ENCODE peak calls at places on chromosomes 6 and 20, in ten cellular contexts. R, E, Y, J, Q, N, Z, K, O and F are unnamed samples.
A peak's percentile ranks its signal among the peaks of the same experiment; 100 is the strongest.

GRCh38 chr6:33692760-33693158 is 18.7 kb downstream of the UQCC2 start:
- DNase-seq in R (no peak), Y (peak; percentile 45), E (no peak), J (peak; percentile 93), Q (peak; percentile 38), N (peak; percentile 74), Z (peak; percentile 28), K (peak; percentile 45), O (peak; percentile 64), F (peak; percentile 79)

GRCh38 chr20:8424010-8424409 is 291.9 kb downstream of the PLCB1 start:
- DNase-seq in N (no peak), Y (no peak), E (no peak), Z (peak; percentile 84), R (no peak), J (no peak), Q (no peak), K (no peak), O (no peak), F (no peak)

GRCh38 chr6:116287668-116288282 is 8.0 kb upstream of the TSPYL1 start:
- DNase-seq in O (no peak), R (no peak), K (no peak), E (no peak), Z (peak; percentile 59), J (no peak), Y (no peak), N (no peak), Q (no peak), F (peak; percentile 48)

GRCh38 chr6:108497883-108498282 is 62.8 kb upstream of the FOXO3 start:
- DNase-seq in R (no peak), Y (no peak), Q (peak; percentile 9), K (no peak), O (no peak), N (no peak), J (peak; percentile 48), E (peak; percentile 18), Z (peak; percentile 29), F (no peak)

GRCh38 chr20:5722927-5723326 is 27.3 kb upstream of the SHLD1 start:
- DNase-seq in J (no peak), R (no peak), N (no peak), Y (no peak), E (no peak), K (no peak), O (no peak), Q (no peak), Z (no peak), F (no peak)

GRCh38 chr6:134621858-134622257 is 303.9 kb upstream of the SGK1 start:
- DNase-seq in N (no peak), Y (no peak), E (no peak), Q (no peak), J (peak; percentile 52), R (no peak), O (no peak), Z (peak; percentile 17), K (no peak), F (no peak)

GRCh38 chr6:128239898-128240509 is 280.4 kb downstream of the PTPRK start:
- DNase-seq in R (no peak), K (no peak), Y (no peak), J (no peak), E (no peak), O (no peak), Z (no peak), N (no peak), Q (no peak), F (no peak)

GRCh38 chr20:48339147-48339985 is 488.4 kb downstream of the PREX1 start:
- DNase-seq in N (no peak), E (no peak), R (no peak), O (no peak), K (no peak), Y (no peak), Q (no peak), J (no peak), Z (peak; percentile 94), F (no peak)

GRCh38 chr20:8829232-8829631 is 239.7 kb upstream of the PLCB4 start:
- DNase-seq in O (no peak), Y (no peak), E (no peak), J (no peak), R (no peak), Z (no peak), Q (no peak), K (no peak), N (no peak), F (no peak)

GRCh38 chr6:20830576-20830975 is 296.3 kb downstream of the CDKAL1 start:
- DNase-seq in O (no peak), Q (no peak), N (no peak), E (no peak), K (no peak), Z (peak; percentile 90), J (no peak), R (no peak), Y (no peak), F (no peak)

GRCh38 chr6:133991096-133991593 is 38.1 kb downstream of the TBPL1 start:
- DNase-seq in N (no peak), E (no peak), Y (no peak), K (no peak), Z (peak; percentile 83), R (no peak), Q (no peak), J (no peak), O (no peak), F (no peak)

DNA sequence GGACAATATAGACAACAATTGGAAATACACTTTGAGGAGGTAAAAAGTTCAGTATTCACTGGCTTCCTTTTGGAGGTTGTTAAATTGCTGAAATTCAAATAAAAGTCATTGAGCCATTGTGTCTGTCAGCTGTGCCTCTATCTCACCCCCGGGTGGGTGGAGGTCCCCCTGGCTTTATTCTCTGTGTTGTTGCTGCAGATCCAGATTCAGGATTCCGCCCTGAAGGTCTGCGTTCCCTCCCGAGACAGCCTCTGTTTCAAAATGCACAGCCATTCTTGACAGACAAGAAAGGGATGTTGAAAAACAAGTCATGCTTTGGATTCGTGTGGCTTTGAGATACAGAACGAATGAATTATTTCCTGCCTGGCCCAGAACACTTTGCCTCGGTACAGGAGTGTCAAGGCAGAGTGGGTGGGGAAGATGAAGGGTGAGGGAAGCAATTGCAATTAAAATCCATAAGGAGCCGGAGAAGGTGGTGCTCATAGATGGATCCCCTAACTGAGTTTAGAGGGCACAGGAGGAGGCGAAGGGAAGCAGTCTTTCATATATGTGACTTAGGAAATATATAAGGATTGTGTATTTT is 118.3 kb downstream of the TTLL2 start:
- DNase-seq in Y (no peak), J (no peak), R (no peak), Q (no peak), K (no peak), O (no peak), Z (no peak), N (no peak), E (no peak), F (no peak)
- H3K27ac ChIP-seq in Y (no peak overlapping the region), J (no peak overlapping the region), R (no peak overlapping the region), Q (no peak overlapping the region), K (no peak overlapping the region), O (no peak overlapping the region), Z (no peak overlapping the region), N (no peak overlapping the region), E (no peak overlapping the region), F (no peak overlapping the region)

DNA sequence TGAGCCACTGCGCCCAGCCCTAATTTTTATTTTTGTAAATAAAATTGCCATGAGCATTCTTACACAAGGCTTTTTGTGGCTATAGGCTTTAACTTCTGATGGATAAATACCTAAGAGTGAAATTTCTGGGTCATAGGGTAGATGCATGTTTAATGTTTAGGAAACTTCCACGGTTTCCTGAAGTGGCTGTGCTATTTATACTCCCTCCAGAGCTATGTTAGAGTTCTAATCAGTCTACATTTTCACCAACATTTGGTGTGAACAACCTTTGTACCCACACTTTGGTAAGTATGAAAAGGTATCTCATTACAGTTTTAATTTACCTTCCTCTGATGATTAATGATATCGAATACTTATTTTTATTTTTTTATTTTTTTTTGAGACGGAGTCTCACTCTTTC is 6.1 kb upstream of the MAS1 start:
- DNase-seq in Z (no peak), Y (no peak), N (no peak), J (no peak), R (no peak), Q (no peak), E (no peak), K (no peak), O (no peak), F (no peak)
- H3K27ac ChIP-seq in Z (no peak overlapping the region), Y (no peak overlapping the region), N (no peak overlapping the region), J (no peak overlapping the region), R (no peak overlapping the region), Q (no peak overlapping the region), E (no peak overlapping the region), K (no peak overlapping the region), O (no peak overlapping the region), F (no peak overlapping the region)

GRCh38 chr20:47286681-47287080 is 69.8 kb downstream of the ZMYND8 start:
- DNase-seq in E (no peak), K (no peak), J (no peak), R (no peak), Y (no peak), O (no peak), N (no peak), Z (no peak), Q (no peak), F (no peak)

GRCh38 chr20:47289096-47289495 is 67.4 kb downstream of the ZMYND8 start:
- DNase-seq in Q (no peak), O (no peak), Y (no peak), Z (no peak), R (no peak), E (no peak), N (no peak), J (no peak), K (no peak), F (no peak)

GRCh38 chr20:47292581-47292980 is 63.9 kb downstream of the ZMYND8 start:
- DNase-seq in Z (no peak), O (no peak), N (no peak), E (no peak), K (no peak), J (peak; percentile 27), Q (no peak), Y (no peak), R (peak; percentile 20), F (no peak)

GRCh38 chr20:47287609-47288144 is 68.8 kb downstream of the ZMYND8 start:
- DNase-seq in N (no peak), Y (no peak), O (no peak), R (no peak), E (no peak), K (no peak), Z (no peak), Q (no peak), J (no peak), F (no peak)

GRCh38 chr20:47289989-47290388 is 66.5 kb downstream of the ZMYND8 start:
- DNase-seq in Y (no peak), N (no peak), K (no peak), J (no peak), E (no peak), R (no peak), Z (no peak), O (no peak), Q (no peak), F (no peak)
- H3K27ac ChIP-seq in Y (no peak overlapping the region), N (no peak overlapping the region), K (no peak overlapping the region), J (no peak overlapping the region), E (no peak overlapping the region), R (no peak overlapping the region), Z (no peak overlapping the region), O (no peak overlapping the region), Q (no peak overlapping the region), F (no peak overlapping the region)

DNA sequence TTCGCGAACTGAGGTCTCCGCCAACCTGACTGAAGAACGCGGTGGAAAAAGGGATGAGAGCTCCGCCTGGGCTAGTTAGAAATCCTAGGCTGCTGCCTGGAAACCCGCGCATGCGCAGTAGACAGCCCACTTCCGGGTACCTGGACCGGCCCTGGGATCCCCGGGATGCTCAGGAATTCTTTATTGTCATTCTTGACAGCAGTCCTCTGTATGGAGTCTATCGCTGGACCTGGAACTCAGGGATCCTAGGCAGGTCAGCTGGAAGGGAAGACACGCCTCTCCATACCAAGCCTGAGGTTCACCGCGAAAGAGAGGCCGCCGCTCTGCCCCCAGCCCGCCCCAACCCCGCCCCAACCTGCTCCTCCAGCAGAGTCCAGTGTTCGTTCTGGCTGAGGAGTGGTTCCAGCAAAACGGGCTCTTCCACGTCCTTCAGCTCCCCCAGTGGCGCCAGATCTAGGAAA is 1379.2 kb upstream of the DEFB115 start:
- DNase-seq in J (peak; percentile 48), O (peak; percentile 61), Q (no peak), K (peak; percentile 82), E (peak; percentile 15), Y (no peak), N (peak; percentile 52), R (no peak), Z (no peak), F (no peak)
- H3K27ac ChIP-seq in J (no peak overlapping the region), O (no peak overlapping the region), Q (no peak overlapping the region), K (no peak overlapping the region), E (no peak overlapping the region), Y (no peak overlapping the region), N (no peak overlapping the region), R (no peak overlapping the region), Z (no peak overlapping the region), F (no peak overlapping the region)